ENCODE peak calls at places on chromosomes 5 and 9, in nine cellular contexts. Q is gastrocnemius medialis, Y is endothelial cell of umbilical vein, P is IMR-90, U is thyroid gland, T is heart left ventricle, O is body of pancreas, K is sigmoid colon, S is HCT116. L is an unnamed sample.

GRCh38 chr5:81757404-81757803 is 6.5 kb upstream of the SSBP2 start:
- DNase-seq in Q (no peak), Y (no peak), P (no peak), U (no peak), T (no peak), O (no peak), K (no peak), S (no peak), L (no peak)

GRCh38 chr9:99819123-99819483 is 2.6 kb upstream of the NR4A3 start:
- DNase-seq in Q (no peak), Y (peak; percentile 78), P (no peak), U (no peak), T (no peak), O (no peak), K (no peak), S (no peak), L (no peak)

GRCh38 chr5:81006955-81007636 is 46.9 kb downstream of the RASGRF2 start:
- DNase-seq in Q (no peak), Y (no peak), P (no peak), U (no peak), T (no peak), O (no peak), K (no peak), S (no peak), L (no peak)

GRCh38 chr5:151671979-151672378 is 14.7 kb downstream of the SPARC start:
- DNase-seq in Q (no peak), Y (peak; percentile 98), P (peak; percentile 63), U (no peak), T (no peak), O (no peak), K (no peak), S (no peak), L (peak; percentile 32)

GRCh38 chr5:107982703-107983425 is 312.1 kb upstream of the EFNA5 start:
- DNase-seq in Q (no peak), Y (no peak), P (no peak), U (no peak), T (no peak), O (no peak), K (no peak), S (no peak), L (no peak)

GRCh38 chr5:68071243-68071642 is 144.3 kb upstream of the PIK3R1 start:
- DNase-seq in Q (no peak), Y (no peak), P (no peak), U (no peak), T (no peak), O (no peak), K (no peak), S (no peak), L (no peak)

GRCh38 chr9:98117984-98118639 is 910 bp downstream of the TRIM14 start:
- DNase-seq in Q (no peak), Y (no peak), P (peak; percentile 28), U (no peak), T (no peak), O (peak; percentile 60), K (no peak), S (peak; percentile 24), L (peak; percentile 84)

GRCh38 chr5:124732349-124732875 is 14.0 kb downstream of the ZNF608 start:
- DNase-seq in Q (no peak), Y (no peak), P (no peak), U (no peak), T (no peak), O (no peak), K (no peak), S (no peak), L (no peak)

GRCh38 chr5:179222246-179223017 is 122.8 kb downstream of the ADAMTS2 start:
- DNase-seq in Q (no peak), Y (no peak), P (no peak), U (no peak), T (peak; percentile 10), O (no peak), K (peak; percentile 45), S (no peak), L (no peak)

GRCh38 chr9:85743290-85744128 is 1.8 kb upstream of the AGTPBP1 start:
- DNase-seq in Q (no peak), Y (no peak), P (peak; percentile 86), U (no peak), T (no peak), O (peak; percentile 47), K (peak; percentile 67), S (peak; percentile 75), L (peak; percentile 50)

GRCh38 chr5:11734369-11734768 is 169.9 kb downstream of the CTNND2 start:
- DNase-seq in Q (no peak), Y (no peak), P (no peak), U (no peak), T (no peak), O (no peak), K (no peak), S (no peak), L (no peak)

GRCh38 chr5:74685979-74686631 is 1.1 kb downstream of the HEXB start:
- DNase-seq in Q (peak; percentile 14), Y (peak; percentile 32), P (peak; percentile 68), U (peak; percentile 7), T (peak; percentile 25), O (peak; percentile 59), K (no peak), S (no peak), L (no peak)

GRCh38 chr5:61477788-61478187 is 145.7 kb downstream of the ZSWIM6 start:
- DNase-seq in Q (no peak), Y (no peak), P (no peak), U (no peak), T (no peak), O (no peak), K (no peak), S (no peak), L (no peak)

GRCh38 chr9:135290086-135290485 is 189.5 kb upstream of the PPP1R26 start:
- DNase-seq in Q (no peak), Y (no peak), P (no peak), U (no peak), T (peak; percentile 78), O (peak; percentile 72), K (no peak), S (no peak), L (no peak)

GRCh38 chr5:157308826-157309465 is 43.0 kb downstream of the CYFIP2 start:
- DNase-seq in Q (no peak), Y (no peak), P (no peak), U (no peak), T (no peak), O (no peak), K (no peak), S (no peak), L (no peak)

GRCh38 chr5:98454904-98455303 is 318.6 kb upstream of the RGMB start:
- DNase-seq in Q (no peak), Y (peak; percentile 80), P (peak; percentile 97), U (no peak), T (no peak), O (no peak), K (no peak), S (peak; percentile 0), L (no peak)

GRCh38 chr5:21212026-21212425 is 1224.0 kb upstream of the CDH18 start:
- DNase-seq in Q (no peak), Y (no peak), P (no peak), U (no peak), T (no peak), O (no peak), K (no peak), S (no peak), L (no peak)

GRCh38 chr9:40927851-40928802 is 200.4 kb downstream of the FOXD4L6 start:
- DNase-seq in Q (no peak), Y (no peak), P (no peak), U (no peak), T (no peak), O (no peak), K (no peak), S (no peak), L (no peak)
- H3K9me3 ChIP-seq in Q (peaks cover 50% of the 10 kb centered on the region), Y (peaks cover 13% of the 10 kb centered on the region), P (peaks cover 58% of the 10 kb centered on the region), U (peaks cover 5% of the 10 kb centered on the region), T (peaks cover 74% of the 10 kb centered on the region), O (peaks cover 81% of the 10 kb centered on the region), K (peaks cover 36% of the 10 kb centered on the region), S (no peaks in the 10 kb centered on the region), L (peaks cover 37% of the 10 kb centered on the region)

DNA sequence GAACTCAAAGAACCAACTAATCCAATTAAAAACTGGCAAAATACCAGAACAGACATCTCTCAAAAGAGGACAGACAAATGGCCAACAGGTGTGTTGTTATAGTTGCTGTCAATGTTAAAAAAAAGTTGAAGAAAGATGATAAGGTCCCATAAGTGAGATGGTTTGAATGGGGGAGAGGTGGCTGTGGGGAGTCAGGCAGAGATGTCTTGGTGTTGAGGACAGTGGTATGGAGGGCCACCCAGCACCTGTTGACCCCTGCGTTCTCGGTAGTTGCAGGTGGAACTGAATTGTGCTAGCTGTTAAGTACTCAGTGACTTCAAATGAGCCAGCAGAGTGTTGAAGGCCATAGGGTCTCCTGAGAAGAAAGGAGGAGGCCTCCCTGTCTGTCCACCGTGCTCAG is 55.9 kb upstream of the PITX1 start:
- DNase-seq in Q (no peak), Y (no peak), P (no peak), U (no peak), T (peak; percentile 5), O (no peak), K (no peak), S (no peak), L (no peak)
- TF ChIP-seq POLR2A in Q (no peak), Y (no peak), P (no peak), U (no peak), T (no peak), O (no peak), K (no peak), S (no peak), L (no peak)

DNA sequence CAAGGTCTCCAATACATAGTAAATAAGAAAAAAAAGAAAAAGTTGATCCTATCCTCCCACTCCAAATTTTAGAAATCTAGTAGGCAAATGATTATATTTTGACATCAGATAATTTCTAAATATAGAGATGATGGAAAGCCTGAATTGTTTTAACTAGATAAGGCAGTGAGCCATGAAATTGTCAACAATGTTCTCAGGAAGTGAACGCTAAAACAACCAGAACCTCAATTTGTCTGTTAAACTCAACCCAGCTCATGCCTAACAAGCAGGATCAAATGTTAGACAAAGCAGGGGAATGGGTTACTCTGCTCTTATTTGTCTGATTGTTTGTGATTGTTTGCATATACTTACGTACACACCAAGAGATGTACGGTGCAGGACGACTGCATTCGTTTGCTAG is 49.2 kb downstream of the ESM1 start:
- DNase-seq in Q (no peak), Y (peak; percentile 46), P (no peak), U (no peak), T (no peak), O (no peak), K (no peak), S (no peak), L (no peak)
- H3K27me3 ChIP-seq in Q (no peaks in the 10 kb centered on the region), Y (peaks cover 14% of the 10 kb centered on the region), P (peaks cover 67% of the 10 kb centered on the region), U (no peaks in the 10 kb centered on the region), T (no peaks in the 10 kb centered on the region), O (no peaks in the 10 kb centered on the region), K (no peaks in the 10 kb centered on the region), S (peaks cover 39% of the 10 kb centered on the region), L (no peaks in the 10 kb centered on the region)

DNA sequence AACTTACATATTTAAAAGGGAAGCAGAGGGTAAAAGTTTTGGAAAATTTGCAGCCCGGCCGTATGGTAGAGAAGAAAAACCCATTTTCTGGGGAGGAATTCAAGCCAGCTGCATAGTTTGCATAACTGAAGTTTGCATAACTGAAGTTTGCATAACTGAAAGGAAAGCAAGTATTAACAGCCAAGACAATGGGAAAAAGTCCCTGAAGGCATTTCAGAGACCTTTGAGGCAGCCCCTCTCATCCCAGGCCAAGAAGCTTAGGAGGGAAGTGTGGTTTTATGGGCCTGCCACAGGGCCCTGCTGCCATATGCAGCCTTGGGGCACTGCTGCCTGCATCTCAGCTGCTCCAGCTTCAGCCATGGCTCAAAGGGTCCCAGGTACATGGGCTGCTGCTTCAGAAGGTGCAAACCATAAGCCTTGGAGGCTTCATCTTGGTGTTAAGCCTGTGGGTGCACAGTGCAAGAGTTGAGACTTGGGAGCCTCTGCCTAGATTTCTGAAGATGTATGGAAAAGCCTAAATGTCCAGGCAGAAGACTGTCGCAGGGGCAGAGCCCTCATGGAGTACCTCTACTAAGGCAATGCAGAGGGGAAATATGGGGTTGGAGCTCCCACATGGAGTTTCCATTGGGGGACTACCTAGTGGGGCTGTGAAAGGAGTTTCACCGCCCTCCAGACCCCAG is 36.9 kb upstream of the CXCL14 start:
- DNase-seq in Q (no peak), Y (no peak), P (no peak), U (no peak), T (no peak), O (no peak), K (no peak), S (no peak), L (no peak)
- H3K9me3 ChIP-seq in Q (no peaks in the 10 kb centered on the region), Y (no peaks in the 10 kb centered on the region), P (no peaks in the 10 kb centered on the region), U (no peaks in the 10 kb centered on the region), T (peaks cover 29% of the 10 kb centered on the region), O (peaks cover 15% of the 10 kb centered on the region), K (no peaks in the 10 kb centered on the region), S (no peaks in the 10 kb centered on the region), L (peaks cover 14% of the 10 kb centered on the region)